ENCODE peak calls at places on chromosome 3, in seven cellular contexts. One of them, this sample, is unnamed.

GRCh38 chr3:100634493-100635272 is 25.3 kb downstream of the ADGRG7 start:
- DNase-seq in mesendoderm: peak
- DNase-seq in neuronal stem cell: no peak
- DNase-seq in trophoblast cell: peak
- DNase-seq in H1: no peak
- DNase-seq in H9: no peak
- DNase-seq in IMR-90: peak
- DNase-seq in this sample: peak

GRCh38 chr3:129014148-129014547 is 13.0 kb downstream of the EFCC1 start:
- DNase-seq in trophoblast cell: no peak
- DNase-seq in neuronal stem cell: no peak
- DNase-seq in H1: no peak
- DNase-seq in H9: no peak
- DNase-seq in IMR-90: peak
- DNase-seq in mesendoderm: no peak
- DNase-seq in this sample: no peak

GRCh38 chr3:13427662-13428603 is 7.8 kb upstream of the NUP210 start:
- DNase-seq in mesendoderm: no peak
- DNase-seq in H9: no peak
- DNase-seq in H1: no peak
- DNase-seq in trophoblast cell: no peak
- DNase-seq in IMR-90: no peak
- DNase-seq in neuronal stem cell: no peak
- DNase-seq in this sample: no peak

GRCh38 chr3:42667523-42668402 is 14.3 kb downstream of the ZBTB47 start:
- DNase-seq in mesendoderm: no peak
- DNase-seq in neuronal stem cell: no peak
- DNase-seq in trophoblast cell: no peak
- DNase-seq in IMR-90: no peak
- DNase-seq in H9: peak
- DNase-seq in H1: no peak
- DNase-seq in this sample: no peak

GRCh38 chr3:69370945-69371301 is 15.0 kb downstream of the FRMD4B start:
- DNase-seq in mesendoderm: peak
- DNase-seq in trophoblast cell: no peak
- DNase-seq in neuronal stem cell: no peak
- DNase-seq in H1: no peak
- DNase-seq in IMR-90: no peak
- DNase-seq in H9: no peak
- DNase-seq in this sample: no peak

GRCh38 chr3:177561769-177562360 is 364.6 kb upstream of the TBL1XR1 start:
- DNase-seq in H9: no peak
- DNase-seq in neuronal stem cell: no peak
- DNase-seq in H1: no peak
- DNase-seq in mesendoderm: no peak
- DNase-seq in trophoblast cell: no peak
- DNase-seq in IMR-90: no peak
- DNase-seq in this sample: no peak

GRCh38 chr3:97432914-97433313 is 331.6 kb upstream of the ARL6 start:
- DNase-seq in H1: no peak
- DNase-seq in mesendoderm: no peak
- DNase-seq in neuronal stem cell: no peak
- DNase-seq in H9: no peak
- DNase-seq in trophoblast cell: no peak
- DNase-seq in IMR-90: no peak
- DNase-seq in this sample: no peak

GRCh38 chr3:31699309-31699953 is 166.7 kb downstream of the STT3B start:
- DNase-seq in neuronal stem cell: no peak
- DNase-seq in trophoblast cell: no peak
- DNase-seq in H1: no peak
- DNase-seq in IMR-90: no peak
- DNase-seq in mesendoderm: no peak
- DNase-seq in H9: no peak
- DNase-seq in this sample: no peak

GRCh38 chr3:197381371-197381770 is 83.0 kb upstream of the DLG1 start:
- DNase-seq in mesendoderm: no peak
- DNase-seq in trophoblast cell: no peak
- DNase-seq in H1: no peak
- DNase-seq in H9: no peak
- DNase-seq in IMR-90: no peak
- DNase-seq in neuronal stem cell: no peak
- DNase-seq in this sample: no peak

GRCh38 chr3:151318946-151319345 is 2.3 kb upstream of the GPR87 start:
- DNase-seq in H9: no peak
- DNase-seq in H1: no peak
- DNase-seq in trophoblast cell: peak
- DNase-seq in IMR-90: no peak
- DNase-seq in mesendoderm: no peak
- DNase-seq in neuronal stem cell: no peak
- DNase-seq in this sample: no peak

GRCh38 chr3:117548600-117548999 is 839.0 kb downstream of the TUSC7 start:
- DNase-seq in IMR-90: peak
- DNase-seq in neuronal stem cell: no peak
- DNase-seq in mesendoderm: no peak
- DNase-seq in trophoblast cell: no peak
- DNase-seq in H9: no peak
- DNase-seq in H1: no peak
- DNase-seq in this sample: no peak

GRCh38 chr3:145815707-145816413 is 345.1 kb downstream of the PLOD2 start:
- DNase-seq in mesendoderm: peak
- DNase-seq in H1: peak
- DNase-seq in trophoblast cell: no peak
- DNase-seq in neuronal stem cell: no peak
- DNase-seq in H9: peak
- DNase-seq in IMR-90: no peak
- DNase-seq in this sample: no peak

GRCh38 chr3:158267015-158267414 is 157.1 kb downstream of the RSRC1 start:
- DNase-seq in trophoblast cell: no peak
- DNase-seq in H9: no peak
- DNase-seq in neuronal stem cell: no peak
- DNase-seq in IMR-90: no peak
- DNase-seq in H1: no peak
- DNase-seq in mesendoderm: no peak
- DNase-seq in this sample: peak

GRCh38 chr3:82618594-82618993 is 857.1 kb upstream of the GBE1 start:
- DNase-seq in IMR-90: no peak
- DNase-seq in trophoblast cell: no peak
- DNase-seq in mesendoderm: no peak
- DNase-seq in neuronal stem cell: no peak
- DNase-seq in H1: no peak
- DNase-seq in H9: no peak
- DNase-seq in this sample: no peak

GRCh38 chr3:118986734-118987133 is 47.9 kb downstream of the IGSF11 start:
- DNase-seq in H1: no peak
- DNase-seq in neuronal stem cell: no peak
- DNase-seq in trophoblast cell: no peak
- DNase-seq in IMR-90: no peak
- DNase-seq in H9: no peak
- DNase-seq in mesendoderm: no peak
- DNase-seq in this sample: no peak

GRCh38 chr3:12981631-12982265 is 91.5 kb downstream of the IQSEC1 start:
- DNase-seq in H9: no peak
- DNase-seq in H1: no peak
- DNase-seq in IMR-90: no peak
- DNase-seq in mesendoderm: no peak
- DNase-seq in neuronal stem cell: no peak
- DNase-seq in trophoblast cell: no peak
- DNase-seq in this sample: no peak

GRCh38 chr3:58575986-58576652 is 1.1 kb downstream of the FAM107A start:
- DNase-seq in IMR-90: no peak
- DNase-seq in H9: no peak
- DNase-seq in neuronal stem cell: no peak
- DNase-seq in mesendoderm: no peak
- DNase-seq in H1: no peak
- DNase-seq in trophoblast cell: no peak
- DNase-seq in this sample: no peak

GRCh38 chr3:141052570-141053069 is 1.5 kb downstream of the SPSB4 start:
- DNase-seq in H9: peak
- DNase-seq in IMR-90: no peak
- DNase-seq in H1: no peak
- DNase-seq in neuronal stem cell: no peak
- DNase-seq in mesendoderm: peak
- DNase-seq in trophoblast cell: no peak
- DNase-seq in this sample: no peak

GRCh38 chr3:183862610-183863009 is 22.1 kb downstream of the PARL start:
- DNase-seq in H1: no peak
- DNase-seq in IMR-90: no peak
- DNase-seq in trophoblast cell: no peak
- DNase-seq in neuronal stem cell: no peak
- DNase-seq in mesendoderm: no peak
- DNase-seq in H9: no peak
- DNase-seq in this sample: no peak

DNA sequence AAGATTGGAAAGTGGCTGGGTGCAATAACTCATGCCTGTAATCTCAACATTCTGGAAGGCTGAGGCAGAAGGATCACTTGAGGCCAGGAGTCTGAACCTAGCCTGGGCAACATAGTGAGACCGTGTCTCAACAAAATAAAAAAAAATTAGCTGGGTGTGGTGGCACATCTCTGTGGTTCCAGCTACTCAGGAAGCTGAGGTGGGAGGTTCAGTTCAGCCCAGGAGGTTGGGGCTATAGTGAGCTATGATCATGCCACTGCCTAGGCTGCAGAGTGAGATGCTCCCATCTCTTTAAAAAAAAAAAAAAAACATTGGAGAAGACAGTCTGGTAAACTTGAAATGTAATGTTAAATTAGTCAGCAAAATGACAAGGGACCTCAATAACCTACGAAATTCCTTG is 57.9 kb downstream of the STAG1 start:
- DNase-seq in IMR-90: no peak
- DNase-seq in H1: no peak
- DNase-seq in neuronal stem cell: no peak
- DNase-seq in mesendoderm: no peak
- DNase-seq in H9: no peak
- DNase-seq in trophoblast cell: no peak
- DNase-seq in this sample: no peak
- H3K18ac ChIP-seq in IMR-90: no peak
- H3K18ac ChIP-seq in H1: no peak
- H3K18ac ChIP-seq in neuronal stem cell: no peak
- H3K18ac ChIP-seq in mesendoderm: no peak
- H3K18ac ChIP-seq in H9: no peak
- H3K18ac ChIP-seq in trophoblast cell: no peak
- H3K18ac ChIP-seq in this sample: no peak

DNA sequence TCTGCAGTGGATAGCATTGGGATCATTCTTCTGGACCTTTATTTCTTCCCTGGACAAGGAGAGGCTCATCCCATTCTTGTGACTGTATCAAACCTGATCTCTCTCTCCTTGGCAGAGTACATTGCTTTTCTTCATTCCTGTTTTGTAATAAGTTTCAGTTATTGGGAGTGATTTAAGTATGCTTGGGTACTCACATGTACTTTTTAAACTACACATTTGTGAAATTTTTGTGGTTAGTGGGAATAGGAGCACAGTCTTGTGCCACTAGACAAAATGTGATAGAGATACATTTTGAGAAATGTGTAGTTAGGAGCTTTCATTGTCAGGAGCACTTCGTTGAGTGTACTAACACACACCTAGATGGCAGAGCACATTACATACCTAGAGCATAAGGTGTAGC is 262.6 kb downstream of the C3orf38 start:
- DNase-seq in neuronal stem cell: no peak
- DNase-seq in trophoblast cell: no peak
- DNase-seq in H9: no peak
- DNase-seq in IMR-90: no peak
- DNase-seq in H1: no peak
- DNase-seq in mesendoderm: no peak
- DNase-seq in this sample: no peak
- H3K18ac ChIP-seq in neuronal stem cell: no peak
- H3K18ac ChIP-seq in trophoblast cell: no peak
- H3K18ac ChIP-seq in H9: no peak
- H3K18ac ChIP-seq in IMR-90: no peak
- H3K18ac ChIP-seq in H1: no peak
- H3K18ac ChIP-seq in mesendoderm: no peak
- H3K18ac ChIP-seq in this sample: no peak

DNA sequence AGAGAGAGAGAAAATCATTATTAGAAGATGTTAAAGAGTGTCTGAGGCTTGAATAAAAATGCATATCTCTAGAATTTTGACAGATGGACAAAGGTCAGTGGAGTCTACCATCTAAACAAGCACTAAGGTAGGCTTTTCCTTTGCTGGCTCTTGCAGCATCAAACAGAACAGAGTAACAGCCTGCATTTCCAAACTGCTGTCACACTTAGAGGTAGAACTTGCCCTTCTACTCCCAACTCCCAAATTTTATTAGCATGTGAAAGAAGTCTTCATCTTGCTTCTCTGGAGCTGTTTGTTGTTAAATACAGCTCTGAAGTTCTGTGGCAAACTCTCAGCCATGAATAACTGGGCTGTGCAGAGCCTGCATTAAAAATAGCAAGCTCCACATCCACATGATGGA is 4.1 kb upstream of the MB21D2 start:
- DNase-seq in H9: no peak
- DNase-seq in trophoblast cell: no peak
- DNase-seq in H1: no peak
- DNase-seq in mesendoderm: no peak
- DNase-seq in neuronal stem cell: no peak
- DNase-seq in IMR-90: no peak
- DNase-seq in this sample: no peak
- H3K18ac ChIP-seq in H9: no peak
- H3K18ac ChIP-seq in trophoblast cell: no peak
- H3K18ac ChIP-seq in H1: no peak
- H3K18ac ChIP-seq in mesendoderm: no peak
- H3K18ac ChIP-seq in neuronal stem cell: no peak
- H3K18ac ChIP-seq in IMR-90: no peak
- H3K18ac ChIP-seq in this sample: no peak

GRCh38 chr3:51941798-51942602 is at the start of the genes PARP3 and RRP9:
- DNase-seq in IMR-90: peak
- DNase-seq in H1: peak
- DNase-seq in neuronal stem cell: peak
- DNase-seq in mesendoderm: peak
- DNase-seq in H9: peak
- DNase-seq in trophoblast cell: peak
- DNase-seq in this sample: peak

GRCh38 chr3:51943451-51944391 is 1.6 kb downstream of the PARP3 start:
- DNase-seq in mesendoderm: no peak
- DNase-seq in IMR-90: no peak
- DNase-seq in H1: no peak
- DNase-seq in H9: no peak
- DNase-seq in trophoblast cell: no peak
- DNase-seq in neuronal stem cell: no peak
- DNase-seq in this sample: no peak

GRCh38 chr3:51942603-51943450 is 664 bp downstream of the PARP3 start:
- DNase-seq in neuronal stem cell: no peak
- DNase-seq in H9: peak
- DNase-seq in IMR-90: peak
- DNase-seq in H1: no peak
- DNase-seq in trophoblast cell: no peak
- DNase-seq in mesendoderm: peak
- DNase-seq in this sample: peak

GRCh38 chr3:51940648-51941421 is 869 bp downstream of the RRP9 start:
- DNase-seq in trophoblast cell: no peak
- DNase-seq in H1: no peak
- DNase-seq in IMR-90: no peak
- DNase-seq in neuronal stem cell: no peak
- DNase-seq in mesendoderm: peak
- DNase-seq in H9: no peak
- DNase-seq in this sample: peak

DNA sequence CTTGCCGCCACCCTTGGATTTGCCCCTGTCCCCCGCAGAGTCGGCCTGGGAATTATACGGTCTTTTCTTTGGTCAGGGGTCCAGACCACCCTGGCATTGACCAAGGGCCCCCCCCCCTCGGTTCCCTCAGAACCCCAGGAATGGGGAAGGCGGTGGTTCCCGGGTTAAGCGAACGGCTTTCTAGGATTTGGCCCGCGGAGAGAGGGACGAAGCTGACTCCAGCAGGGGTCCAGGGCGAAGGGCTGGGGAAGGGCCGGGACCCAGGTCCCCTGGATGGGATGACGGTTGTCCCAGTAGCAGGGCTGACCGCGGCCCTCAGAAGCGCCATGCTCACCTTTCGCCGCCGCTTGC is 282 bp downstream of the RRP9 start:
- DNase-seq in H1: no peak
- DNase-seq in IMR-90: no peak
- DNase-seq in mesendoderm: no peak
- DNase-seq in H9: no peak
- DNase-seq in neuronal stem cell: no peak
- DNase-seq in trophoblast cell: no peak
- DNase-seq in this sample: no peak
- H3K18ac ChIP-seq in H1: no peak
- H3K18ac ChIP-seq in IMR-90: no peak
- H3K18ac ChIP-seq in mesendoderm: no peak
- H3K18ac ChIP-seq in H9: no peak
- H3K18ac ChIP-seq in neuronal stem cell: peak
- H3K18ac ChIP-seq in trophoblast cell: no peak
- H3K18ac ChIP-seq in this sample: peak